ENCODE peak calls at places on chromosomes 4 and X, in four cellular contexts. X, I, T and U are unnamed samples.

GRCh38 chr4:125280892-125281403 is 33.8 kb upstream of the FAT4 start:
- DNase-seq in X (no peak), I (no peak), T (no peak), U (no peak)

GRCh38 chr4:145488310-145488709 is 6.7 kb downstream of the SMAD1 start:
- DNase-seq in X (no peak), I (no peak), T (no peak), U (no peak)

GRCh38 chr4:111618908-111619307 is 526.3 kb upstream of the FAM241A start:
- DNase-seq in X (peak; percentile 70), I (no peak), T (no peak), U (no peak)

GRCh38 chrX:44651347-44651746 is 108.7 kb upstream of the FUNDC1 start:
- DNase-seq in X (no peak), I (no peak), T (peak; percentile 38), U (no peak)

GRCh38 chr4:92522371-92522770 is 218.6 kb downstream of the GRID2 start:
- DNase-seq in X (no peak), I (no peak), T (no peak), U (peak; percentile 0)

GRCh38 chr4:186607490-186607889 is 52.1 kb upstream of the MTNR1A start:
- DNase-seq in X (no peak), I (no peak), T (no peak), U (no peak)

GRCh38 chr4:2432991-2433530 is 14.3 kb downstream of the CFAP99 start:
- DNase-seq in X (peak; percentile 64), I (no peak), T (no peak), U (peak; percentile 66)

GRCh38 chr4:3077796-3078195 is 3.3 kb downstream of the HTT start:
- DNase-seq in X (no peak), I (no peak), T (no peak), U (no peak)

GRCh38 chr4:117134386-117134785 is 49.0 kb upstream of the TRAM1L1 start:
- DNase-seq in X (peak; percentile 84), I (peak; percentile 42), T (no peak), U (peak; percentile 90)

GRCh38 chrX:40008841-40009461 is 88.8 kb downstream of the BCOR start:
- DNase-seq in X (no peak), I (no peak), T (peak; percentile 48), U (peak; percentile 64)

GRCh38 chr4:151641167-151641566 is 119.6 kb downstream of the GATB start:
- DNase-seq in X (peak; percentile 33), I (no peak), T (no peak), U (peak; percentile 66)

GRCh38 chrX:12128017-12128416 is 10.3 kb upstream of the FRMPD4 start:
- DNase-seq in X (no peak), I (no peak), T (no peak), U (no peak)

GRCh38 chr4:113462286-113462685 is 299.3 kb downstream of the CAMK2D start:
- DNase-seq in X (no peak), I (no peak), T (no peak), U (no peak)

GRCh38 chrX:134717698-134718328 is 59.5 kb upstream of the PLAC1 start:
- DNase-seq in X (peak; percentile 68), I (no peak), T (no peak), U (no peak)

GRCh38 chrX:48971325-48972213 is at the start of gene KCND1:
- DNase-seq in X (peak; percentile 46), I (no peak), T (peak; percentile 71), U (peak; percentile 48)

GRCh38 chr4:77036206-77036605 is 39.6 kb downstream of the CCNI start:
- DNase-seq in X (peak; percentile 94), I (no peak), T (no peak), U (peak; percentile 77)

GRCh38 chr4:173415885-173416658 is 17.2 kb upstream of the SCRG1 start:
- DNase-seq in X (no peak), I (no peak), T (no peak), U (no peak)

GRCh38 chr4:5037553-5038551 is 13.4 kb upstream of the STK32B start:
- DNase-seq in X (peak; percentile 99), I (no peak), T (no peak), U (peak; percentile 93)

GRCh38 chr4:144705861-144706590 is 60.1 kb downstream of the HHIP start:
- DNase-seq in X (no peak), I (peak; percentile 5), T (no peak), U (no peak)

GRCh38 chrX:74246524-74246923 is 57.5 kb upstream of the ZCCHC13 start:
- DNase-seq in X (peak; percentile 42), I (no peak), T (no peak), U (peak; percentile 26)

GRCh38 chr4:168712316-168712855 is 215.5 kb downstream of the PALLD start:
- DNase-seq in X (no peak), I (no peak), T (no peak), U (no peak)

GRCh38 chr4:159240690-159241089 is 137.8 kb downstream of the RAPGEF2 start:
- DNase-seq in X (peak; percentile 60), I (no peak), T (no peak), U (peak; percentile 77)

GRCh38 chr4:151355155-151355554 is 29.8 kb upstream of the SH3D19 start:
- DNase-seq in X (no peak), I (no peak), T (no peak), U (no peak)

GRCh38 chrX:107834273-107835201 is 8.9 kb downstream of the MID2 start:
- DNase-seq in X (no peak), I (no peak), T (no peak), U (no peak)

GRCh38 chr4:73589261-73589847 is 30.9 kb downstream of the RASSF6 start:
- DNase-seq in X (peak; percentile 85), I (no peak), T (no peak), U (peak; percentile 59)

GRCh38 chr4:47413515-47413914 is 50.0 kb downstream of the COMMD8 start:
- DNase-seq in X (no peak), I (no peak), T (no peak), U (no peak)

GRCh38 chr4:140085062-140085622 is 68.8 kb downstream of the MAML3 start:
- DNase-seq in X (peak; percentile 56), I (no peak), T (no peak), U (peak; percentile 87)

GRCh38 chr4:32864713-32865351 is 2144.7 kb downstream of the PCDH7 start:
- DNase-seq in X (no peak), I (no peak), T (no peak), U (no peak)

GRCh38 chr4:124839786-124840390 is 127.4 kb upstream of the ANKRD50 start:
- DNase-seq in X (no peak), I (no peak), T (no peak), U (no peak)

GRCh38 chr4:41066049-41066448 is 148.3 kb downstream of the APBB2 start:
- DNase-seq in X (no peak), I (no peak), T (no peak), U (no peak)

GRCh38 chrX:134761788-134762187 is 103.5 kb upstream of the PLAC1 start:
- DNase-seq in X (no peak), I (no peak), T (no peak), U (no peak)

GRCh38 chr4:148914301-148914700 is 472.1 kb upstream of the NR3C2 start:
- DNase-seq in X (no peak), I (no peak), T (no peak), U (no peak)

GRCh38 chrX:129726307-129727111 is 12.3 kb upstream of the XPNPEP2 start:
- DNase-seq in X (peak; percentile 69), I (peak; percentile 47), T (peak; percentile 75), U (peak; percentile 74)

GRCh38 chrX:115183980-115184379 is 5.2 kb upstream of the RBMXL3 start:
- DNase-seq in X (peak; percentile 79), I (no peak), T (no peak), U (peak; percentile 66)

GRCh38 chrX:30150196-30150895 is 65.0 kb upstream of the MAGEB2 start:
- DNase-seq in X (peak; percentile 36), I (no peak), T (no peak), U (peak; percentile 70)
- H3K14ac ChIP-seq in X (no peak overlapping the region), I (no peak overlapping the region), T (no peak overlapping the region), U (no peak overlapping the region)

DNA sequence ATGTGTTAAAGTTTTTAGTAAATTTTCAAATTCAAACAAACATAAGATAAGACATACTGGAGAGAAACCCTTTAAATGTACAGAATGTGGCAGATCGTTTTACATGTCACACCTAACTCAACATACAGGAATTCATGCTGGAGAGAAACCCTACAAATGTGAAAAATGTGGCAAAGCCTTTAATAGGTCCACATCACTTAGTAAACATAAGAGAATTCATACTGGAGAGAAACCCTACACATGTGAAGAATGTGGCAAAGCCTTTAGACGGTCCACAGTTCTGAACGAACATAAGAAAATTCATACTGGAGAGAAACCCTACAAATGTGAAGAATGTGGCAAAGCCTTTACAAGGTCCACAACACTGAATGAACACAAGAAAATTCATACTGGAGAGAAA is 32.8 kb downstream of the ZNF595 start:
- DNase-seq in X (no peak), I (no peak), T (no peak), U (no peak)
- H3K4me3 ChIP-seq in X (no peak overlapping the region), I (no peak overlapping the region), T (no peak overlapping the region), U (no peak overlapping the region)

GRCh38 chrX:54043696-54044125 is 562 bp downstream of the PHF8 start:
- DNase-seq in X (peak; percentile 10), I (no peak), T (peak; percentile 64), U (peak; percentile 48)

GRCh38 chrX:54045563-54046228 is 1.4 kb upstream of the PHF8 start:
- DNase-seq in X (no peak), I (no peak), T (no peak), U (peak; percentile 10)

GRCh38 chrX:54044877-54045328 is 630 bp upstream of the PHF8 start:
- DNase-seq in X (no peak), I (no peak), T (no peak), U (no peak)

GRCh38 chrX:54043084-54043483 is 1.2 kb downstream of the PHF8 start:
- DNase-seq in X (no peak), I (peak; percentile 2), T (no peak), U (peak; percentile 10)

GRCh38 chrX:54044126-54044876 is at the start of gene PHF8:
- DNase-seq in X (peak; percentile 92), I (peak; percentile 92), T (peak; percentile 92), U (peak; percentile 94)
- H3K14ac ChIP-seq in X (peak within 1 kb of the TSS; percentile 71), I (no peak within 1 kb of the TSS), T (no peak within 1 kb of the TSS), U (no peak within 1 kb of the TSS)

GRCh38 chr4:105088110-105088879 is 58.4 kb upstream of the TET2 start:
- DNase-seq in X (peak; percentile 98), I (no peak), T (no peak), U (peak; percentile 93)
- H3K4me3 ChIP-seq in X (peak overlapping the region; percentile 24), I (no peak overlapping the region), T (no peak overlapping the region), U (no peak overlapping the region)

GRCh38 chrX:4175221-4175620 is 461.8 kb upstream of the PRKX start:
- DNase-seq in X (no peak), I (no peak), T (no peak), U (no peak)
- H3K14ac ChIP-seq in X (no peak overlapping the region), I (no peak overlapping the region), T (no peak overlapping the region), U (no peak overlapping the region)

DNA sequence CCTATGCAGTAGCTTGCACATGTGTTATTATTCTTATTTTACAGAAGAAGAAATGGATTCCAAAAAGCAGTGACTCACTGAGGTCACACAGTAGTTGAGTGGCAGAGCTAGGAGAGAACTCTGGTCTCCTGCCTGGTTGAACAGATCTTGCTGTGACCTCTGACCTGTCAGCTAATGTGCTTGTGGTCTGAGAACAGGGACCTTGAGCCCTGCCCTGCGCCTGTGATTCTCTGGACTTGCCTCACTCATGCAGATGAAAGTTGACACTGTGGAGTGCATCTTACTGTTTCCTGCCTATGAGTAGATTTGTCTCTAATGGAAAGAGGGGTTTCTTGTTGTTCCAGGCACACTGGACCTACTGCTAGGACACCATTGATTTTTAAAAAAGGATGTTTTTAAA is 32.3 kb downstream of the ETNPPL start:
- DNase-seq in X (no peak), I (no peak), T (no peak), U (peak; percentile 22)
- H3K4me3 ChIP-seq in X (no peak overlapping the region), I (no peak overlapping the region), T (no peak overlapping the region), U (no peak overlapping the region)